ENCODE peak calls at places on chromosomes 12 and 14, in nine cellular contexts. P, J, W, R, B, G, S, N and V are unnamed samples.

GRCh38 chr14:61531741-61532505 is 163.4 kb upstream of the HIF1A start:
- DNase-seq in P (no peak), J (no peak), W (no peak), R (no peak), B (no peak), G (no peak), S (no peak), N (no peak), V (no peak)

GRCh38 chr12:843609-844008 is 91.2 kb downstream of the WNK1 start:
- DNase-seq in P (no peak), J (no peak), W (no peak), R (peak; percentile 26), B (peak; percentile 46), G (no peak), S (peak; percentile 15), N (no peak), V (peak; percentile 17)

GRCh38 chr14:94170151-94170550 is 4.0 kb upstream of the PPP4R4 start:
- DNase-seq in P (peak; percentile 54), J (no peak), W (no peak), R (no peak), B (no peak), G (no peak), S (no peak), N (no peak), V (no peak)

GRCh38 chr14:31060253-31060875 is 34.2 kb upstream of the STRN3 start:
- DNase-seq in P (no peak), J (no peak), W (no peak), R (no peak), B (no peak), G (no peak), S (no peak), N (no peak), V (no peak)

GRCh38 chr12:16606201-16606849 is 363 bp upstream of the LMO3 start:
- DNase-seq in P (peak; percentile 76), J (no peak), W (peak; percentile 84), R (peak; percentile 25), B (peak; percentile 37), G (no peak), S (no peak), N (peak; percentile 25), V (no peak)

GRCh38 chr14:103597623-103598372 is 31.2 kb upstream of the KLC1 start:
- DNase-seq in P (no peak), J (no peak), W (no peak), R (peak; percentile 82), B (peak; percentile 88), G (no peak), S (peak; percentile 78), N (no peak), V (peak; percentile 67)

GRCh38 chr12:45342171-45342570 is 126.3 kb downstream of the ANO6 start:
- DNase-seq in P (no peak), J (no peak), W (no peak), R (no peak), B (no peak), G (no peak), S (no peak), N (no peak), V (no peak)

GRCh38 chr14:64721391-64721791 is 17.2 kb downstream of the PLEKHG3 start:
- DNase-seq in P (no peak), J (no peak), W (peak; percentile 75), R (peak; percentile 67), B (no peak), G (no peak), S (no peak), N (no peak), V (peak; percentile 41)

GRCh38 chr12:100672075-100672592 is 98.7 kb downstream of the GAS2L3 start:
- DNase-seq in P (peak; percentile 50), J (no peak), W (no peak), R (no peak), B (no peak), G (no peak), S (no peak), N (peak; percentile 3), V (no peak)

GRCh38 chr14:45251912-45252311 is 1.1 kb downstream of the MIS18BP1 start:
- DNase-seq in P (no peak), J (no peak), W (no peak), R (peak; percentile 21), B (peak; percentile 29), G (peak; percentile 67), S (no peak), N (peak; percentile 77), V (no peak)

GRCh38 chr12:108357834-108358579 is 18.9 kb upstream of the CMKLR1 start:
- DNase-seq in P (no peak), J (no peak), W (no peak), R (no peak), B (no peak), G (no peak), S (no peak), N (no peak), V (no peak)

GRCh38 chr12:100545092-100545491 is 28.4 kb upstream of the GAS2L3 start:
- DNase-seq in P (no peak), J (no peak), W (no peak), R (peak; percentile 12), B (no peak), G (no peak), S (no peak), N (no peak), V (no peak)

GRCh38 chr12:48978741-48979601 is 849 bp downstream of the WNT1 start:
- DNase-seq in P (no peak), J (no peak), W (no peak), R (no peak), B (no peak), G (no peak), S (no peak), N (no peak), V (no peak)

GRCh38 chr14:89417111-89417468 is at the start of gene FOXN3:
- DNase-seq in P (peak; percentile 90), J (peak; percentile 60), W (peak; percentile 97), R (peak; percentile 84), B (peak; percentile 91), G (no peak), S (peak; percentile 68), N (peak; percentile 93), V (peak; percentile 70)

GRCh38 chr12:45322810-45323209 is 106.9 kb downstream of the ANO6 start:
- DNase-seq in P (no peak), J (no peak), W (no peak), R (no peak), B (no peak), G (no peak), S (no peak), N (no peak), V (no peak)

GRCh38 chr14:87833026-87833425 is 160.0 kb downstream of the GALC start:
- DNase-seq in P (no peak), J (no peak), W (no peak), R (no peak), B (no peak), G (no peak), S (no peak), N (no peak), V (no peak)

GRCh38 chr14:68771631-68772030 is 21.2 kb downstream of the ZFP36L1 start:
- DNase-seq in P (no peak), J (no peak), W (peak; percentile 63), R (no peak), B (no peak), G (no peak), S (no peak), N (no peak), V (no peak)

GRCh38 chr12:85951823-85952222 is 77.7 kb downstream of the NTS start:
- DNase-seq in P (no peak), J (no peak), W (no peak), R (peak; percentile 1), B (peak; percentile 42), G (no peak), S (no peak), N (no peak), V (no peak)

GRCh38 chr14:103656031-103656757 is 27.2 kb downstream of the KLC1 start:
- DNase-seq in P (no peak), J (no peak), W (no peak), R (no peak), B (peak; percentile 24), G (no peak), S (no peak), N (no peak), V (no peak)

DNA sequence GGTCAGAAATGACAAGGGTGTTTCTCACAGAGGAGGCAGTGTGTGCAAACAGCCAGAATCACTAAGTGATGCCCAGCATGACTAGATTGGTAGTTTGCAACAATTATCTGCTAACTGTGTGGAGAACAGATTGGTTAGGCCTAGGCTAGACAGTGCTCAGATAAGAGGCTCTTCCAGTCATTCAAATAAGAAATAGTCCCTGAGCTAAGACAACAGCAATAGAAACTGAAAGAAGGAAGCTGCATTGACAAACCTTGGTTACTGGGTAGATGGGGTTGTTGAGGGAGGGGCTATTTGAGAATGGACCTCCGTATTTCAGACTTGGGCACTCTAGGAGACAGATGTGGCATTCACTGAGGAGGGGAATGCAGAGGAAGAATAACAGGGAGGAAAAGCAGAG is 255.0 kb upstream of the NPAS3 start:
- DNase-seq in P (no peak), J (no peak), W (no peak), R (no peak), B (no peak), G (no peak), S (no peak), N (no peak), V (no peak)
- H3K4me3 ChIP-seq in P (no peak overlapping the region), J (no peak overlapping the region), W (no peak overlapping the region), R (no peak overlapping the region), B (no peak overlapping the region), G (no peak overlapping the region), S (no peak overlapping the region), N (no peak overlapping the region), V (no peak overlapping the region)

DNA sequence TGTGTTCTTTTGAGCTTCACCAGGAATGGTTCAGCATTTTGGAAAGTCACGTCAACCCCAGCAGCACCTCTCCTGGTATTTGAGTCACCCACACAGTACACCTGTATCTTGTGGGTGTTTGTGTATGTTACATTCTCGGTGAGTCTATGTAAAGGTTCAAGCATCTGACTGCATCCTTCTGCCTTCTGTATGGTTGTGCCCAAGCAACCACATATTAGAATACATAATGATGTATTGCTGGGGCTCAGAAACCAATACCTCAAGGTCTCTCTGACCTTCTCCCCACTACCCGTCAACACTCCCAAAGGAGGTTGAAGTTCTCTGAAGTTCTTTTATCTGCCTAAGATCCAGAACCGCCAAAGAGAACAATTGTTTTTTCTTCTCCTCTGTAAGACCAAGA is 9.2 kb upstream of the TMEM229B start:
- DNase-seq in P (no peak), J (no peak), W (no peak), R (no peak), B (no peak), G (no peak), S (no peak), N (no peak), V (no peak)
- H3K4me3 ChIP-seq in P (no peak overlapping the region), J (no peak overlapping the region), W (no peak overlapping the region), R (no peak overlapping the region), B (no peak overlapping the region), G (no peak overlapping the region), S (no peak overlapping the region), N (no peak overlapping the region), V (no peak overlapping the region)

GRCh38 chr12:57934804-57935203 is 6.6 kb upstream of the ATP23 start:
- DNase-seq in P (no peak), J (no peak), W (no peak), R (no peak), B (no peak), G (no peak), S (no peak), N (peak; percentile 18), V (no peak)
- H3K4me3 ChIP-seq in P (no peak overlapping the region), J (no peak overlapping the region), W (no peak overlapping the region), R (no peak overlapping the region), B (no peak overlapping the region), G (peak overlapping the region; percentile 79), S (no peak overlapping the region), N (peak overlapping the region; percentile 35), V (no peak overlapping the region)

DNA sequence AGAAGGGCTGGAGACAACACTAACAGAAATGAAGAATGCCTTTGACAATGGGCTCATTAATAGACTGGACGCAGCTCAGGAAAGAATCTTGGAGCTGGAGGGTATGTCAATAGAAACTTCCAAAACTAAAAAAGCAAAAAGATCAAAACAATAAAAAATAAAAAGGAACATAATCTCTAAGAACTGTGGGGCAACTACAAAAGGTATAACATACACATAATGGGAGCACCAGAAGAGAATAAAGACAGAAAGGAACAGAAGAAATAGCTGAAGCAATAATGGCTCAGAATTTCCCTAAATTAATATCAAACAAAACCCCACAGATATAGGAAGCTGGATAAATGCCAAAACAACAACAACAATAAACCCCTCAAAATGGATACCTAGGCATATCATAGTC is 124.1 kb upstream of the ABCD2 start:
- DNase-seq in P (no peak), J (no peak), W (no peak), R (no peak), B (no peak), G (no peak), S (no peak), N (no peak), V (no peak)
- H3K4me3 ChIP-seq in P (no peak overlapping the region), J (no peak overlapping the region), W (no peak overlapping the region), R (no peak overlapping the region), B (no peak overlapping the region), G (no peak overlapping the region), S (no peak overlapping the region), N (no peak overlapping the region), V (no peak overlapping the region)